ENCODE peak calls at places on chromosome 10, in seven cellular contexts. G is cardiac fibroblast, S is fibroblast of villous mesenchyme, F is psoas muscle, Y is endothelial cell of umbilical vein, C is GM12865, D is left ventricle myocardium inferior. B is an unnamed sample.

GRCh38 chr10:122298598-122299301 is 27.7 kb downstream of the BTBD16 start:
- DNase-seq in S (peak), C (peak), F (peak), Y (peak), D (peak), G (peak), B (peak)

GRCh38 chr10:7388602-7389001 is 22.2 kb downstream of the SFMBT2 start:
- DNase-seq in G (no peak), C (peak), D (no peak), S (no peak), F (no peak), Y (no peak), B (no peak)

GRCh38 chr10:34905200-34905927 is 90.3 kb upstream of the PARD3 start:
- DNase-seq in S (no peak), D (no peak), Y (no peak), C (no peak), G (no peak), F (no peak), B (no peak)

GRCh38 chr10:66025186-66025585 is 900.6 kb upstream of the LRRTM3 start:
- DNase-seq in S (no peak), D (no peak), F (no peak), G (no peak), C (no peak), Y (no peak), B (no peak)

GRCh38 chr10:132336064-132336746 is 4.2 kb downstream of the LRRC27 start:
- DNase-seq in G (peak), D (no peak), Y (no peak), S (peak), F (no peak), C (no peak), B (no peak)

GRCh38 chr10:33820531-33820930 is 486.1 kb upstream of the NRP1 start:
- DNase-seq in F (no peak), S (no peak), G (no peak), D (no peak), C (no peak), Y (no peak), B (no peak)

GRCh38 chr10:132110713-132111112 is 45.0 kb downstream of the JAKMIP3 start:
- DNase-seq in S (no peak), Y (no peak), C (no peak), D (peak), F (no peak), G (no peak), B (no peak)

GRCh38 chr10:48251152-48251524 is 23.4 kb downstream of the FRMPD2 start:
- DNase-seq in S (peak), D (no peak), C (no peak), F (no peak), Y (no peak), G (peak), B (peak)

GRCh38 chr10:48410503-48410902 is 104.0 kb downstream of the MAPK8 start:
- DNase-seq in D (no peak), Y (no peak), C (no peak), G (no peak), F (no peak), S (no peak), B (no peak)

GRCh38 chr10:126012485-126012884 is 116.1 kb downstream of the FANK1 start:
- DNase-seq in C (no peak), S (peak), F (no peak), G (peak), D (no peak), Y (peak), B (no peak)

GRCh38 chr10:48634198-48634983 is 29.5 kb upstream of the ARHGAP22 start:
- DNase-seq in C (peak), Y (no peak), D (peak), F (peak), G (peak), S (peak), B (no peak)

GRCh38 chr10:76492026-76492425 is 1060.6 kb downstream of the LRMDA start:
- DNase-seq in C (no peak), Y (peak), G (peak), S (peak), F (no peak), D (no peak), B (no peak)

GRCh38 chr10:115936926-115937755 is 335.9 kb downstream of the GFRA1 start:
- DNase-seq in D (no peak), Y (peak), C (no peak), S (no peak), F (no peak), G (no peak), B (no peak)

GRCh38 chr10:112082134-112082533 is 101.4 kb downstream of the GPAM start:
- DNase-seq in D (peak), C (no peak), G (no peak), Y (no peak), F (no peak), S (peak), B (no peak)

GRCh38 chr10:24938076-24938475 is 14.3 kb downstream of the PRTFDC1 start:
- DNase-seq in C (no peak), G (peak), F (no peak), S (no peak), Y (no peak), D (no peak), B (no peak)

GRCh38 chr10:17249820-17250219 is 21.8 kb downstream of the VIM start:
- DNase-seq in S (no peak), Y (peak), F (no peak), D (no peak), C (peak), G (peak), B (no peak)

GRCh38 chr10:103829838-103830465 is 25.4 kb downstream of the SH3PXD2A start:
- DNase-seq in D (no peak), Y (peak), C (no peak), F (no peak), G (peak), S (no peak), B (no peak)

GRCh38 chr10:90959826-90960225 is 38.9 kb upstream of the ANKRD1 start:
- DNase-seq in C (no peak), S (no peak), Y (no peak), F (no peak), G (no peak), D (no peak), B (no peak)

GRCh38 chr10:92434385-92434784 is 139.5 kb downstream of the IDE start:
- DNase-seq in S (no peak), C (no peak), G (no peak), D (no peak), F (no peak), Y (no peak), B (no peak)

GRCh38 chr10:36468620-36469019 is 656.8 kb upstream of the ANKRD30A start:
- DNase-seq in C (no peak), G (no peak), Y (no peak), S (no peak), D (no peak), F (no peak), B (no peak)

GRCh38 chr10:88499569-88500470 is 83.3 kb downstream of the RNLS start:
- DNase-seq in F (no peak), S (peak), D (no peak), Y (peak), C (no peak), G (peak), B (no peak)

GRCh38 chr10:8508882-8509281 is 454.4 kb downstream of the GATA3 start:
- DNase-seq in C (no peak), Y (no peak), G (no peak), F (no peak), D (no peak), S (no peak), B (no peak)

GRCh38 chr10:43048301-43049051 is 28.4 kb upstream of the RET start:
- DNase-seq in D (peak), F (no peak), C (no peak), G (no peak), Y (no peak), S (no peak), B (no peak)

GRCh38 chr10:117007080-117007479 is 2.1 kb upstream of the SHTN1 start:
- DNase-seq in S (peak), G (peak), C (no peak), Y (peak), D (no peak), F (no peak), B (no peak)

GRCh38 chr10:114541081-114541833 is 116.8 kb downstream of the ABLIM1 start:
- DNase-seq in F (peak), C (peak), S (peak), Y (peak), D (peak), G (peak), B (no peak)

GRCh38 chr10:100346351-100346764 is 675 bp upstream of the SCD start:
- DNase-seq in Y (peak), D (peak), G (peak), F (peak), S (peak), C (peak), B (peak)

GRCh38 chr10:106711313-106711906 is 453.1 kb downstream of the SORCS1 start:
- DNase-seq in C (peak), G (peak), D (peak), F (peak), Y (no peak), S (no peak), B (peak)

GRCh38 chr10:97531401-97531985 is 32.8 kb downstream of the UBTD1 start:
- DNase-seq in S (no peak), G (no peak), Y (no peak), D (no peak), C (no peak), F (no peak), B (no peak)

GRCh38 chr10:1110674-1111119 is 54.5 kb downstream of the WDR37 start:
- DNase-seq in S (no peak), D (no peak), Y (no peak), F (no peak), G (no peak), C (no peak), B (no peak)

GRCh38 chr10:24901686-24902399 is 50.6 kb downstream of the PRTFDC1 start:
- DNase-seq in Y (peak), G (peak), C (peak), D (peak), F (peak), S (peak), B (peak)

GRCh38 chr10:29329420-29329819 is 40.5 kb downstream of the LYZL1 start:
- DNase-seq in D (no peak), Y (no peak), F (no peak), C (no peak), S (peak), G (peak), B (no peak)

GRCh38 chr10:96168546-96168945 is 38.4 kb downstream of the ZNF518A start:
- DNase-seq in F (no peak), G (no peak), D (no peak), S (no peak), Y (no peak), C (no peak), B (no peak)

GRCh38 chr10:97849101-97849490 is 547 bp upstream of the GOLGA7B start:
- DNase-seq in G (no peak), S (no peak), D (no peak), C (no peak), Y (no peak), F (no peak), B (no peak)

GRCh38 chr10:63605568-63605967 is 84.4 kb downstream of the REEP3 start:
- DNase-seq in F (no peak), G (no peak), D (no peak), C (no peak), Y (no peak), S (no peak), B (no peak)

GRCh38 chr10:80204801-80205477 is 398 bp downstream of the ANXA11 start:
- DNase-seq in S (peak), F (peak), G (peak), C (peak), Y (peak), D (peak), B (peak)

GRCh38 chr10:125003146-125003900 is 61.4 kb downstream of the ZRANB1 start:
- DNase-seq in F (no peak), Y (no peak), G (no peak), D (no peak), C (no peak), S (no peak), B (no peak)
- TF ChIP-seq CTCF in F (peak), Y (no peak), G (peak), D (no peak), C (no peak), S (no peak), B (no peak)

DNA sequence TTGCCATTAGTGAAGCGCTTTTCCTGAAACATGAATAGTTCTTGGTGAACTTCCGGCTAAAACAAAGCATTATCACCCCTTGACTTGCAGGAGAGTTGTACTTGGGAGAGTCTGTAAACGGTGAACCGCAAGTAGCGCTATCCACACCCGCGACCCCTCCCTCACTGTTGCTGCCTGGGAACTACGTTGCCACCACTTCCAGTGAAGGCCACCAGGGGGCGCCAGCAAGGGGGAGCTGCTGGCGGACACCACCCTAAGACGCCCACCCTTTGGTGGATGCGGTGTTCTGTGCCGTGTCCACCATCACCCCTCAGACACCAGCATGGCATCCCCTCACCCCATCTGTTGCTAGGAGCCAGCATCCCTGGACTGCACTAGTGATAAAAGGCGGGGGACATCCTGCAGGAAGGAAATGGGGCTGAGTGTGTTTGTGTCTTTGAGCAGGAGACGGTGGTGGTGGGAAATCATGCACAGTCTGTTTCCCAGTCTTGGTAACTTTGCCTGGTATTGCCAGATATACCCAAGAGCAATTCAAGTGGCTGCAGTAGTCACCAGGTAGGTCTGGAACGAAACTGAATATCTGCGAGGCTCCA is 298.2 kb downstream of the FRMD4A start:
- DNase-seq in D (peak), S (no peak), Y (peak), F (no peak), G (no peak), C (peak), B (no peak)
- TF ChIP-seq CTCF in D (peak), S (peak), Y (peak), F (peak), G (peak), C (peak), B (peak)

DNA sequence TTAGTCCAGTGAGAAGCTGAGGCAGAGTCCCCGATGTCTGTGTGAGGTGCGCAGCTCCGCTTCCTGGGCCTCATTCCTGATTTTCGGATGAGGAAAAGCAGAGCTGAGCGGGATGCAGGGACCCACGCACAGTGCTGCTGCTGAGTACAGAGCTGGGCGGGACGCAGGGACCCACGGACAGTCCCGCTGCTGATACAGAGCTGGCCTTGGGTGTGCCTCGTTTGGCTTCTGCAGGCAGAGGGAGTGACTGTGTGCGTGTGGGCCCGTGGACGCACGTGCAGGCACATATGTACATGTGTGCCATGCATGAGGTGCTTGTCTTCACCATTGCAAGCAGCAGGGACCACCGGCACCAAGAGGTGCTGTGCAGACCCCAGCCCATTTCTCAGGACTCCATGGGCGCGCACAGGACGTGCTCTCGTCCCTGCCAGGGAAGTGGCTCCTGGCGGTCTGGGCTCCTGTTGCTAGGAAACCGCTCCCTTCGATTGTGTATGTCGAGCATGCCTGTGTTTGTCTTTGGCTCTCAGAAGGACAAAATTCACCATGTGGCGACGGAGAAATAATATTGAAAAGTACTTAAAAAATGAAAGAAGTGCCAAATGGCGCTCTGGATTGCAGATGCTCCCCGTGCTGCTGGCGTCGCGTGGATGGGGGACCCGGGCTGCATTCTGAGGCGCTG is 303.8 kb upstream of the MKI67 start:
- DNase-seq in F (no peak), C (no peak), G (no peak), D (no peak), S (no peak), Y (no peak), B (no peak)
- TF ChIP-seq CTCF in F (no peak), C (no peak), G (no peak), D (no peak), S (no peak), Y (no peak), B (no peak)

GRCh38 chr10:32266979-32267378 is 80.0 kb downstream of the EPC1 start:
- DNase-seq in D (no peak), Y (no peak), C (no peak), G (no peak), F (no peak), S (no peak), B (no peak)
- TF ChIP-seq CTCF in D (no peak), Y (no peak), C (no peak), G (no peak), F (no peak), S (no peak), B (no peak)

GRCh38 chr10:78510566-78511323 is 477.1 kb downstream of the RPS24 start:
- DNase-seq in S (peak), D (no peak), F (no peak), G (no peak), C (no peak), Y (no peak), B (no peak)
- TF ChIP-seq CTCF in S (no peak), D (no peak), F (no peak), G (no peak), C (no peak), Y (no peak), B (no peak)

GRCh38 chr10:23535381-23535780 is 96.5 kb downstream of the OTUD1 start:
- DNase-seq in C (no peak), S (no peak), G (no peak), D (no peak), F (no peak), Y (no peak), B (no peak)
- TF ChIP-seq CTCF in C (no peak), S (no peak), G (no peak), D (no peak), F (no peak), Y (no peak), B (no peak)